ENCODE peak calls at places on chromosomes 12 and 14, in nine cellular contexts. A, K, V, D, W, N, H, S and O are unnamed samples.

GRCh38 chr12:54592316-54592715 is 3.9 kb upstream of the PPP1R1A start:
- DNase-seq in D (no peak), S (peak), A (peak), K (no peak), W (peak), V (no peak), N (no peak), H (no peak), O (peak)

GRCh38 chr14:54175298-54175942 is 218.8 kb upstream of the BMP4 start:
- DNase-seq in H (peak), V (peak), N (peak), S (no peak), D (peak), K (peak), W (peak), A (peak), O (peak)

GRCh38 chr12:28750946-28751714 is 397.9 kb upstream of the FAR2 start:
- DNase-seq in K (no peak), N (no peak), W (peak), D (no peak), S (no peak), V (no peak), H (no peak), A (no peak), O (no peak)

GRCh38 chr12:95077341-95077740 is 3.9 kb upstream of the NR2C1 start:
- DNase-seq in K (no peak), A (peak), D (no peak), V (no peak), S (no peak), H (no peak), W (no peak), N (no peak), O (no peak)

GRCh38 chr12:105385141-105385540 is 54.6 kb downstream of the C12orf75 start:
- DNase-seq in K (no peak), H (no peak), V (no peak), S (no peak), N (no peak), W (peak), A (peak), D (no peak), O (no peak)

GRCh38 chr12:121861549-121862254 is 3.0 kb upstream of the HPD start:
- DNase-seq in K (no peak), A (peak), V (no peak), N (no peak), D (no peak), H (no peak), W (peak), S (no peak), O (no peak)

GRCh38 chr12:69874606-69875005 is 49.6 kb downstream of the MYRFL start:
- DNase-seq in W (no peak), A (no peak), D (no peak), V (no peak), N (no peak), S (no peak), H (no peak), K (no peak), O (no peak)

GRCh38 chr14:104879983-104880565 is 15.0 kb downstream of the CEP170B start:
- DNase-seq in A (no peak), K (no peak), W (no peak), D (no peak), V (no peak), N (no peak), H (no peak), S (peak), O (no peak)

GRCh38 chr14:24224618-24225071 is 7.5 kb downstream of the NEDD8 start:
- DNase-seq in D (no peak), A (peak), N (peak), W (peak), H (no peak), K (no peak), V (no peak), S (no peak), O (no peak)

DNA sequence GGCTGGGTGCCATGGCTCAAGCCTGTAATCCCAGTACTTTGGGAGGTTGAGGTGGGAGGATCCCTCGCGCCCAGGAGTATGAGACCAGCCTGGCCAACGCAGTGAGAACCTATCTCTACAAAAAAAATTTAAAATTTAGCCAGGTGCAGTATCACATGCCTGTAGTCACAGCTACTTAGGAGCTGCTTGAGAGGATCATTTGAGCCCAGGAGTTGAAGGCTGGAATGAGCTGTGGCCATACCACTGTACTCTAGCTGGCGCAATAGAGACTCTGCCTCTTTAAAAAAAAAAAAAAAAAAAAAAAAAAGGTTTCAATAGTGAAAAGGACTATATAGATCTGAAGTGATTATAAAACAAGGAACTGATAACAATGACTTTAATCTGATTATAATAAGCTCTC is 13.5 kb downstream of the PSMA3 start:
- DNase-seq in S (no peak), N (no peak), K (no peak), W (no peak), A (no peak), H (no peak), D (no peak), V (no peak), O (no peak)
- TF ChIP-seq CTCF in S (no peak), N (no peak), K (no peak), W (no peak), A (no peak), H (no peak), D (no peak), V (no peak), O (no peak)

GRCh38 chr12:130870442-130871285 is 1.2 kb upstream of the RAN start:
- DNase-seq in W (peak), V (peak), A (peak), K (peak), D (peak), S (peak), H (peak), N (peak), O (peak)
- H3K27ac ChIP-seq in W (peak), V (peak), A (peak), K (peak), D (peak), S (peak), H (peak), N (peak), O (peak)

GRCh38 chr12:122884860-122885259 is 11.1 kb downstream of the VPS37B start:
- DNase-seq in D (no peak), N (no peak), S (no peak), K (no peak), V (no peak), H (no peak), W (peak), A (no peak), O (no peak)

GRCh38 chr12:122886851-122887816 is 8.8 kb downstream of the VPS37B start:
- DNase-seq in H (peak), S (no peak), D (peak), K (no peak), A (peak), W (peak), N (peak), V (no peak), O (no peak)

GRCh38 chr12:122882908-122883563 is 12.9 kb downstream of the VPS37B start:
- DNase-seq in D (no peak), H (no peak), A (no peak), V (no peak), S (no peak), W (no peak), N (peak), K (no peak), O (no peak)

GRCh38 chr12:122886161-122886560 is 9.8 kb downstream of the VPS37B start:
- DNase-seq in N (no peak), A (no peak), W (no peak), S (no peak), H (no peak), D (no peak), K (no peak), V (no peak), O (no peak)

GRCh38 chr12:122884091-122884826 is 11.7 kb downstream of the VPS37B start:
- DNase-seq in A (peak), V (no peak), K (no peak), D (no peak), H (no peak), S (no peak), W (peak), N (no peak), O (no peak)
- H3K4me3 ChIP-seq in A (no peak), V (no peak), K (no peak), D (no peak), H (no peak), S (no peak), W (no peak), N (no peak), O (no peak)

GRCh38 chr12:72499244-72499643 is 227.1 kb downstream of the TRHDE start:
- DNase-seq in A (peak), D (no peak), W (peak), V (no peak), H (no peak), K (no peak), S (no peak), N (no peak), O (no peak)
- TF ChIP-seq CTCF in A (no peak), D (no peak), W (no peak), V (no peak), H (no peak), K (no peak), S (no peak), N (no peak), O (no peak)

DNA sequence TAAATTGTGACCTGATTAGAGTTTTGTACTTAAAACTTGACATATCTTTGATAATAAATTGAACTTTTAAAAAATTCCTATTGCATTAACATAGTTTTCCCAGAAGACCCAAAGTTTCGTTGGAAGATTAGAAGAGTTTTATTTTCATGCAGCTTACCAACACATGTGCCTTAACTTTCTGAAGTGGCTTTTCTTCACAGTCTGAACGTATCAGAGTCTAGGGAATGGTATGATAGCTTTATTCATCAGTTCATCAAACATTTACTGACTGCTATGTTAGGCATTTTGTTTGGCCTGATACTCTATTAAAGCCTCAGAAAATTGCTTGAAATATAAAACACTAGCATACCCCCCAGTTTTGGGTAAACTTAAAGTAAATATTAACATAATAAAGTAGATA is 65.2 kb downstream of the MARK3 start:
- DNase-seq in A (no peak), N (no peak), H (no peak), D (no peak), W (no peak), K (no peak), S (no peak), V (no peak), O (no peak)
- H3K27ac ChIP-seq in A (no peak), N (no peak), H (no peak), D (no peak), W (no peak), K (no peak), S (no peak), V (no peak), O (no peak)

GRCh38 chr12:132887513-132888341 is at the start of gene CHFR:
- DNase-seq in A (peak), D (peak), N (peak), S (peak), V (peak), W (peak), K (peak), H (peak), O (peak)
- H3K4me3 ChIP-seq in A (peak), D (peak), N (peak), S (peak), V (peak), W (peak), K (peak), H (peak), O (peak)